ENCODE peak calls at places on chromosomes 4 and X, in four cellular contexts. One of them, this sample, is unnamed.

GRCh38 chrX:55118574-55118973 is 29.8 kb downstream of the PAGE2 start:
- DNase-seq in smooth muscle cell of the brain vasculature: no peak
- DNase-seq in NCI-H1694: no peak
- DNase-seq in ELR: no peak
- DNase-seq in this sample: no peak

GRCh38 chr4:13940921-13941320 is 313.4 kb upstream of the BOD1L1 start:
- DNase-seq in smooth muscle cell of the brain vasculature: no peak
- DNase-seq in NCI-H1694: no peak
- DNase-seq in ELR: no peak
- DNase-seq in this sample: no peak

GRCh38 chr4:188976644-188977115 is 837.4 kb downstream of the TRIML1 start:
- DNase-seq in smooth muscle cell of the brain vasculature: peak; percentile 53
- DNase-seq in NCI-H1694: no peak
- DNase-seq in ELR: peak; percentile 5
- DNase-seq in this sample: no peak

GRCh38 chr4:149754526-149754925 is 61.1 kb downstream of the IQCM start:
- DNase-seq in smooth muscle cell of the brain vasculature: no peak
- DNase-seq in NCI-H1694: no peak
- DNase-seq in ELR: peak; percentile 45
- DNase-seq in this sample: no peak

GRCh38 chr4:132076829-132077228 is 1072.3 kb upstream of the PCDH10 start:
- DNase-seq in smooth muscle cell of the brain vasculature: no peak
- DNase-seq in NCI-H1694: no peak
- DNase-seq in ELR: peak; percentile 15
- DNase-seq in this sample: no peak

GRCh38 chr4:7323461-7323871 is 111.3 kb downstream of the PSAPL1 start:
- DNase-seq in smooth muscle cell of the brain vasculature: no peak
- DNase-seq in NCI-H1694: no peak
- DNase-seq in ELR: no peak
- DNase-seq in this sample: no peak

GRCh38 chrX:41781500-41781899 is 57.5 kb downstream of the GPR82 start:
- DNase-seq in smooth muscle cell of the brain vasculature: no peak
- DNase-seq in NCI-H1694: peak; percentile 49
- DNase-seq in ELR: peak; percentile 64
- DNase-seq in this sample: no peak

GRCh38 chrX:107117993-107118321 is 665 bp downstream of the RBM41 start:
- DNase-seq in smooth muscle cell of the brain vasculature: no peak
- DNase-seq in NCI-H1694: no peak
- DNase-seq in ELR: peak; percentile 10
- DNase-seq in this sample: peak; percentile 3

GRCh38 chr4:139191373-139191772 is 14.4 kb upstream of the ELF2 start:
- DNase-seq in smooth muscle cell of the brain vasculature: no peak
- DNase-seq in NCI-H1694: no peak
- DNase-seq in ELR: no peak
- DNase-seq in this sample: no peak

GRCh38 chr4:7725951-7726350 is 213.7 kb downstream of the AFAP1 start:
- DNase-seq in smooth muscle cell of the brain vasculature: no peak
- DNase-seq in NCI-H1694: no peak
- DNase-seq in ELR: peak; percentile 81
- DNase-seq in this sample: no peak

GRCh38 chrX:39582091-39582490 is 515.7 kb downstream of the BCOR start:
- DNase-seq in smooth muscle cell of the brain vasculature: no peak
- DNase-seq in NCI-H1694: no peak
- DNase-seq in ELR: peak; percentile 50
- DNase-seq in this sample: no peak

GRCh38 chr4:78612398-78613005 is 60.9 kb downstream of the ANXA3 start:
- DNase-seq in smooth muscle cell of the brain vasculature: peak; percentile 15
- DNase-seq in NCI-H1694: peak; percentile 50
- DNase-seq in ELR: peak; percentile 67
- DNase-seq in this sample: no peak

GRCh38 chr4:121156822-121157769 is 7.0 kb downstream of the TNIP3 start:
- DNase-seq in smooth muscle cell of the brain vasculature: no peak
- DNase-seq in NCI-H1694: no peak
- DNase-seq in ELR: peak; percentile 54
- DNase-seq in this sample: no peak

GRCh38 chr4:96189761-96190160 is 349.9 kb downstream of the PDHA2 start:
- DNase-seq in smooth muscle cell of the brain vasculature: no peak
- DNase-seq in NCI-H1694: no peak
- DNase-seq in ELR: no peak
- DNase-seq in this sample: no peak

GRCh38 chrX:130060122-130061069 is 49.9 kb downstream of the ELF4 start:
- DNase-seq in smooth muscle cell of the brain vasculature: no peak
- DNase-seq in NCI-H1694: no peak
- DNase-seq in ELR: peak; percentile 68
- DNase-seq in this sample: peak; percentile 84

GRCh38 chrX:153238361-153238760 is 59.3 kb downstream of the MAGEA1 start:
- DNase-seq in smooth muscle cell of the brain vasculature: no peak
- DNase-seq in NCI-H1694: no peak
- DNase-seq in ELR: no peak
- DNase-seq in this sample: no peak

GRCh38 chrX:19840899-19841648 is 46.3 kb downstream of the SH3KBP1 start:
- DNase-seq in smooth muscle cell of the brain vasculature: no peak
- DNase-seq in NCI-H1694: no peak
- DNase-seq in ELR: no peak
- DNase-seq in this sample: no peak

GRCh38 chr4:3106339-3107186 is 32.1 kb downstream of the HTT start:
- DNase-seq in smooth muscle cell of the brain vasculature: peak; percentile 58
- DNase-seq in NCI-H1694: peak; percentile 44
- DNase-seq in ELR: peak; percentile 91
- DNase-seq in this sample: peak; percentile 89

GRCh38 chr4:139050436-139050835 is 34.9 kb downstream of the NOCT start:
- DNase-seq in smooth muscle cell of the brain vasculature: no peak
- DNase-seq in NCI-H1694: no peak
- DNase-seq in ELR: peak; percentile 38
- DNase-seq in this sample: no peak

GRCh38 chr4:13763707-13764106 is 136.2 kb upstream of the BOD1L1 start:
- DNase-seq in smooth muscle cell of the brain vasculature: no peak
- DNase-seq in NCI-H1694: no peak
- DNase-seq in ELR: no peak
- DNase-seq in this sample: no peak

GRCh38 chr4:32135642-32136041 is 1415.5 kb downstream of the PCDH7 start:
- DNase-seq in smooth muscle cell of the brain vasculature: no peak
- DNase-seq in NCI-H1694: no peak
- DNase-seq in ELR: peak; percentile 18
- DNase-seq in this sample: no peak

GRCh38 chrX:17412692-17413091 is 37.7 kb downstream of the NHS start:
- DNase-seq in smooth muscle cell of the brain vasculature: no peak
- DNase-seq in NCI-H1694: no peak
- DNase-seq in ELR: peak; percentile 92
- DNase-seq in this sample: no peak

GRCh38 chrX:9650091-9650490 is 115.6 kb downstream of the GPR143 start:
- DNase-seq in smooth muscle cell of the brain vasculature: no peak
- DNase-seq in NCI-H1694: no peak
- DNase-seq in ELR: no peak
- DNase-seq in this sample: no peak

GRCh38 chr4:113683143-113683542 is 78.4 kb downstream of the CAMK2D start:
- DNase-seq in smooth muscle cell of the brain vasculature: no peak
- DNase-seq in NCI-H1694: no peak
- DNase-seq in ELR: no peak
- DNase-seq in this sample: no peak

GRCh38 chr4:37537484-37537883 is 148.7 kb downstream of the RELL1 start:
- DNase-seq in smooth muscle cell of the brain vasculature: no peak
- DNase-seq in NCI-H1694: no peak
- DNase-seq in ELR: no peak
- DNase-seq in this sample: no peak

GRCh38 chr4:102789317-102789717 is 28.5 kb upstream of the MANBA start:
- DNase-seq in smooth muscle cell of the brain vasculature: peak; percentile 17
- DNase-seq in NCI-H1694: no peak
- DNase-seq in ELR: peak; percentile 33
- DNase-seq in this sample: no peak

GRCh38 chr4:61805237-61805636 is 605.1 kb downstream of the ADGRL3 start:
- DNase-seq in smooth muscle cell of the brain vasculature: peak; percentile 29
- DNase-seq in NCI-H1694: no peak
- DNase-seq in ELR: no peak
- DNase-seq in this sample: no peak

GRCh38 chrX:104347860-104348259 is 93.1 kb upstream of the ESX1 start:
- DNase-seq in smooth muscle cell of the brain vasculature: no peak
- DNase-seq in NCI-H1694: no peak
- DNase-seq in ELR: no peak
- DNase-seq in this sample: no peak

GRCh38 chr4:139453041-139453370 is 915 bp upstream of the RAB33B start:
- DNase-seq in smooth muscle cell of the brain vasculature: no peak
- DNase-seq in NCI-H1694: peak; percentile 51
- DNase-seq in ELR: peak; percentile 82
- DNase-seq in this sample: peak; percentile 70

GRCh38 chr4:58551676-58552075 is 1441.5 kb upstream of the IGFBP7 start:
- DNase-seq in smooth muscle cell of the brain vasculature: no peak
- DNase-seq in NCI-H1694: no peak
- DNase-seq in ELR: no peak
- DNase-seq in this sample: no peak

GRCh38 chr4:153781717-153782416 is 7.0 kb downstream of the SFRP2 start:
- DNase-seq in smooth muscle cell of the brain vasculature: no peak
- DNase-seq in NCI-H1694: no peak
- DNase-seq in ELR: no peak
- DNase-seq in this sample: no peak

GRCh38 chr4:69322055-69322454 is 41.8 kb downstream of the UGT2B28 start:
- DNase-seq in smooth muscle cell of the brain vasculature: peak; percentile 1
- DNase-seq in NCI-H1694: no peak
- DNase-seq in ELR: peak; percentile 34
- DNase-seq in this sample: no peak

GRCh38 chr4:107818301-107818910 is 6.3 kb upstream of the SGMS2 start:
- DNase-seq in smooth muscle cell of the brain vasculature: no peak
- DNase-seq in NCI-H1694: no peak
- DNase-seq in ELR: peak; percentile 40
- DNase-seq in this sample: no peak

GRCh38 chr4:56648245-56649151 is 32.6 kb downstream of the HOPX start:
- DNase-seq in smooth muscle cell of the brain vasculature: no peak
- DNase-seq in NCI-H1694: no peak
- DNase-seq in ELR: peak; percentile 11
- DNase-seq in this sample: no peak

This sample was measured in HuH-7.5.